ENCODE peak calls at places on chromosomes 5 and 9, in four cellular contexts. S is NCI-H345, C is fibroblast of pulmonary artery, J is GM04504. H is an unnamed sample.

GRCh38 chr5:134422791-134423365 is 11.2 kb upstream of the CDKN2AIPNL start:
- DNase-seq in S (no peak), C (no peak), J (no peak), H (no peak)

GRCh38 chr5:67844937-67845336 is 370.6 kb upstream of the PIK3R1 start:
- DNase-seq in J (no peak), S (no peak), C (no peak), H (no peak)

GRCh38 chr5:159208508-159209437 is 580 bp downstream of the RNF145 start:
- DNase-seq in C (peak; percentile 46), J (no peak), S (peak; percentile 17), H (no peak)

GRCh38 chr9:68933434-68934318 is 80.2 kb downstream of the PRKACG start:
- DNase-seq in J (no peak), C (no peak), S (no peak), H (no peak)

GRCh38 chr5:138354387-138354786 is 1.9 kb downstream of the KDM3B start:
- DNase-seq in C (no peak), S (no peak), J (no peak), H (no peak)

GRCh38 chr5:14054965-14055963 is 87.9 kb upstream of the TRIO start:
- DNase-seq in S (no peak), C (no peak), J (no peak), H (no peak)

GRCh38 chr9:6538666-6539071 is 106.9 kb downstream of the GLDC start:
- DNase-seq in J (no peak), S (no peak), C (peak; percentile 48), H (no peak)

GRCh38 chr5:117486879-117487391 is 912.3 kb upstream of the SEMA6A start:
- DNase-seq in C (no peak), S (no peak), J (no peak), H (no peak)

GRCh38 chr5:73619606-73620334 is 6.2 kb upstream of the ARHGEF28 start:
- DNase-seq in J (no peak), C (no peak), S (no peak), H (no peak)

GRCh38 chr5:55096860-55097259 is 5.6 kb upstream of the GZMA start:
- DNase-seq in C (no peak), S (peak; percentile 44), J (no peak), H (no peak)

GRCh38 chr5:35924122-35924949 is 14.1 kb downstream of the CAPSL start:
- DNase-seq in J (peak; percentile 75), C (peak; percentile 28), S (no peak), H (no peak)

GRCh38 chr5:67774153-67774552 is 441.4 kb upstream of the PIK3R1 start:
- DNase-seq in S (no peak), J (no peak), C (peak; percentile 83), H (no peak)

GRCh38 chr9:35929188-35929718 is 20.0 kb downstream of the SPAAR start:
- DNase-seq in S (no peak), J (no peak), C (no peak), H (no peak)

GRCh38 chr5:172840778-172841154 is 6.7 kb downstream of the ERGIC1 start:
- DNase-seq in S (no peak), C (no peak), J (no peak), H (no peak)

GRCh38 chr9:100505564-100506159 is 32.7 kb downstream of the TMEFF1 start:
- DNase-seq in S (peak; percentile 2), C (peak; percentile 72), J (peak; percentile 17), H (peak; percentile 6)

GRCh38 chr9:116124472-116125040 is 29.0 kb upstream of the PAPPA start:
- DNase-seq in J (peak; percentile 47), S (no peak), C (peak; percentile 67), H (peak; percentile 67)

GRCh38 chr5:100827481-100827889 is 75.6 kb downstream of the ST8SIA4 start:
- DNase-seq in S (peak; percentile 93), J (peak; percentile 10), C (peak; percentile 12), H (no peak)

GRCh38 chr9:115127191-115127817 is 9.3 kb upstream of the TNC start:
- DNase-seq in S (no peak), J (no peak), C (peak; percentile 49), H (peak; percentile 71)

GRCh38 chr5:158056426-158056825 is 197.5 kb upstream of the CLINT1 start:
- DNase-seq in C (peak; percentile 7), S (no peak), J (no peak), H (peak; percentile 65)

GRCh38 chr5:122751293-122751753 is 23.6 kb upstream of the SNX2 start:
- DNase-seq in J (no peak), C (peak; percentile 97), S (no peak), H (no peak)

GRCh38 chr9:134135343-134136116 is at the start of gene WDR5:
- DNase-seq in C (peak; percentile 91), J (peak; percentile 74), S (peak; percentile 91), H (peak; percentile 76)

GRCh38 chr5:76273491-76273890 is 129.6 kb upstream of the IQGAP2 start:
- DNase-seq in S (no peak), C (no peak), J (no peak), H (no peak)

GRCh38 chr5:107466233-107466769 is 204.4 kb downstream of the EFNA5 start:
- DNase-seq in C (peak; percentile 97), S (no peak), J (no peak), H (no peak)

GRCh38 chr5:95390812-95391492 is at the start of gene FAM81B:
- DNase-seq in C (peak; percentile 38), J (no peak), S (no peak), H (no peak)

GRCh38 chr5:174189638-174190037 is 144.1 kb downstream of the NSG2 start:
- DNase-seq in C (no peak), S (no peak), J (no peak), H (no peak)

GRCh38 chr9:20884985-20885593 is 146.4 kb downstream of the HACD4 start:
- DNase-seq in S (peak; percentile 20), J (no peak), C (peak; percentile 76), H (peak; percentile 37)